ENCODE peak calls at places on chromosomes 1 and 21, in six cellular contexts. F is HTR-8/SVneo, Z is A549, N is GM23338, R is D341Med, V is Calu3. Y is an unnamed sample.

GRCh38 chr1:31793586-31794285 is 22.1 kb downstream of the SPOCD1 start:
- DNase-seq in F (no peak), Z (no peak), N (no peak), R (peak), V (no peak), Y (peak)

GRCh38 chr1:30379684-30380624 is 343.4 kb downstream of the MATN1 start:
- DNase-seq in F (peak), Z (peak), N (peak), R (peak), V (peak), Y (no peak)

GRCh38 chr1:97004054-97004453 is 282.5 kb downstream of the PTBP2 start:
- DNase-seq in F (no peak), Z (no peak), N (no peak), R (no peak), V (no peak), Y (no peak)

GRCh38 chr21:46298083-46298412 is 11.9 kb downstream of the YBEY start:
- DNase-seq in F (no peak), Z (no peak), N (no peak), R (no peak), V (no peak), Y (peak)

GRCh38 chr1:168135982-168136708 is 585 bp downstream of the GPR161 start:
- DNase-seq in F (no peak), Z (no peak), N (peak), R (peak), V (peak), Y (peak)

GRCh38 chr1:164704954-164705353 is 146.0 kb downstream of the PBX1 start:
- DNase-seq in F (no peak), Z (no peak), N (peak), R (peak), V (no peak), Y (no peak)

GRCh38 chr1:38672692-38673091 is 186.9 kb downstream of the RRAGC start:
- DNase-seq in F (no peak), Z (no peak), N (no peak), R (no peak), V (no peak), Y (no peak)

GRCh38 chr1:220219136-220219442 is 53.2 kb downstream of the RAB3GAP2 start:
- DNase-seq in F (no peak), Z (no peak), N (no peak), R (no peak), V (no peak), Y (no peak)

GRCh38 chr1:4654764-4655673 is 610 bp downstream of the AJAP1 start:
- DNase-seq in F (no peak), Z (no peak), N (no peak), R (peak), V (no peak), Y (no peak)

GRCh38 chr1:19341201-19342076 is 29.3 kb downstream of the SLC66A1 start:
- DNase-seq in F (peak), Z (peak), N (peak), R (peak), V (peak), Y (peak)

GRCh38 chr1:206604861-206605260 is 7.4 kb downstream of the EIF2D start:
- DNase-seq in F (no peak), Z (no peak), N (no peak), R (no peak), V (no peak), Y (no peak)

GRCh38 chr1:63343922-63344321 is 21.6 kb downstream of the FOXD3 start:
- DNase-seq in F (no peak), Z (no peak), N (peak), R (no peak), V (no peak), Y (no peak)

GRCh38 chr1:155075535-155075934 is 3.1 kb upstream of the EFNA3 start:
- DNase-seq in F (no peak), Z (no peak), N (no peak), R (no peak), V (no peak), Y (no peak)

GRCh38 chr1:41810446-41810845 is 108.3 kb downstream of the HIVEP3 start:
- DNase-seq in F (peak), Z (no peak), N (peak), R (no peak), V (peak), Y (no peak)

GRCh38 chr1:6220236-6220635 is 14.3 kb downstream of the RNF207 start:
- DNase-seq in F (no peak), Z (no peak), N (no peak), R (peak), V (peak), Y (no peak)

GRCh38 chr21:43667191-43667904 is 8.0 kb downstream of the RRP1B start:
- DNase-seq in F (no peak), Z (no peak), N (no peak), R (no peak), V (no peak), Y (no peak)

GRCh38 chr1:225777058-225777582 is 506 bp upstream of the SRP9 start:
- DNase-seq in F (no peak), Z (no peak), N (no peak), R (no peak), V (no peak), Y (no peak)

GRCh38 chr1:117838911-117839310 is 90.5 kb downstream of the GDAP2 start:
- DNase-seq in F (no peak), Z (no peak), N (no peak), R (no peak), V (no peak), Y (no peak)

GRCh38 chr1:10634428-10635384 is 160.0 kb downstream of the PEX14 start:
- DNase-seq in F (no peak), Z (no peak), N (no peak), R (peak), V (no peak), Y (no peak)

GRCh38 chr21:18155508-18156193 is 89.0 kb upstream of the CHODL start:
- DNase-seq in F (peak), Z (no peak), N (peak), R (no peak), V (no peak), Y (no peak)

GRCh38 chr21:38806153-38806941 is 618 bp downstream of the ETS2 start:
- DNase-seq in F (no peak), Z (no peak), N (peak), R (peak), V (no peak), Y (peak)

GRCh38 chr1:198254521-198254920 is 97.7 kb downstream of the NEK7 start:
- DNase-seq in F (no peak), Z (no peak), N (peak), R (no peak), V (no peak), Y (no peak)

GRCh38 chr1:246213036-246213435 is 294.0 kb downstream of the SMYD3 start:
- DNase-seq in F (no peak), Z (no peak), N (no peak), R (no peak), V (no peak), Y (no peak)

GRCh38 chr1:38026592-38027200 is 14.2 kb downstream of the UTP11 start:
- DNase-seq in F (no peak), Z (peak), N (peak), R (peak), V (peak), Y (peak)

GRCh38 chr1:19894218-19894617 is 12.0 kb downstream of the OTUD3 start:
- DNase-seq in F (no peak), Z (no peak), N (no peak), R (no peak), V (no peak), Y (no peak)

GRCh38 chr1:199693724-199694123 is 333.8 kb upstream of the NR5A2 start:
- DNase-seq in F (no peak), Z (no peak), N (no peak), R (no peak), V (no peak), Y (no peak)

GRCh38 chr1:167994560-167994959 is 57.7 kb upstream of the MPC2 start:
- DNase-seq in F (no peak), Z (no peak), N (no peak), R (no peak), V (no peak), Y (no peak)

GRCh38 chr1:77687519-77687906 is 5.1 kb upstream of the ZZZ3 start:
- DNase-seq in F (no peak), Z (no peak), N (peak), R (no peak), V (peak), Y (peak)

GRCh38 chr1:35046730-35047129 is 15.0 kb upstream of the ZMYM6 start:
- DNase-seq in F (no peak), Z (no peak), N (no peak), R (no peak), V (no peak), Y (no peak)

GRCh38 chr1:212221801-212222200 is 63.4 kb upstream of the PPP2R5A start:
- DNase-seq in F (no peak), Z (no peak), N (no peak), R (no peak), V (no peak), Y (no peak)

GRCh38 chr1:161950377-161950776 is 73.3 kb downstream of the OLFML2B start:
- DNase-seq in F (no peak), Z (no peak), N (no peak), R (no peak), V (no peak), Y (no peak)

GRCh38 chr1:31762726-31763670 is 1.1 kb downstream of the ADGRB2 start:
- DNase-seq in F (peak), Z (peak), N (peak), R (peak), V (peak), Y (peak)

GRCh38 chr1:110218739-110219138 is 8.6 kb downstream of the KCNC4 start:
- DNase-seq in F (no peak), Z (no peak), N (peak), R (no peak), V (no peak), Y (no peak)

GRCh38 chr1:172851077-172851476 is 192.2 kb downstream of the FASLG start:
- DNase-seq in F (no peak), Z (no peak), N (peak), R (peak), V (no peak), Y (no peak)

GRCh38 chr1:181159451-181160151 is 71.1 kb downstream of the IER5 start:
- DNase-seq in F (peak), Z (no peak), N (no peak), R (no peak), V (peak), Y (no peak)

GRCh38 chr1:201916649-201917249 is 28.1 kb downstream of the SHISA4 start:
- DNase-seq in F (peak), Z (peak), N (no peak), R (no peak), V (peak), Y (peak)

GRCh38 chr21:26555554-26555953 is 17.5 kb downstream of the CYYR1 start:
- DNase-seq in F (no peak), Z (no peak), N (no peak), R (no peak), V (no peak), Y (no peak)

GRCh38 chr1:20342294-20343148 is 51.8 kb downstream of the VWA5B1 start:
- DNase-seq in F (no peak), Z (no peak), N (no peak), R (peak), V (no peak), Y (no peak)

GRCh38 chr1:22314676-22315075 is 137.0 kb upstream of the ZBTB40 start:
- DNase-seq in F (no peak), Z (no peak), N (no peak), R (no peak), V (no peak), Y (no peak)

Y was measured in lower lobe of right lung.